ENCODE peak calls at places on chromosome 3, in seven cellular contexts. J is adrenal gland; W is CD8-positive, alpha-beta T cell; M is CD4-positive, alpha-beta T cell; T is suprapubic skin; L is right lobe of liver; U is tibial nerve. N is an unnamed sample.

GRCh38 chr3:124243253-124243859 is 251.4 kb upstream of the ROPN1 start:
- DNase-seq in J (no peak), W (no peak), M (no peak), T (no peak), L (no peak), U (no peak), N (no peak)

GRCh38 chr3:51191768-51192167 is 193.3 kb upstream of the MANF start:
- DNase-seq in J (no peak), W (no peak), M (no peak), T (no peak), L (no peak), U (no peak), N (no peak)

GRCh38 chr3:94147039-94147438 is 84.2 kb downstream of the NSUN3 start:
- DNase-seq in J (no peak), W (no peak), M (no peak), T (no peak), L (no peak), U (no peak), N (no peak)

GRCh38 chr3:11591401-11592266 is 52.1 kb downstream of the VGLL4 start:
- DNase-seq in J (peak; percentile 50), W (no peak), M (no peak), T (no peak), L (no peak), U (peak; percentile 67), N (no peak)

GRCh38 chr3:187021748-187022402 is 91.5 kb downstream of the ST6GAL1 start:
- DNase-seq in J (no peak), W (no peak), M (no peak), T (no peak), L (no peak), U (no peak), N (no peak)

GRCh38 chr3:15601399-15602145 is at the start of the genes BTD and HACL1:
- DNase-seq in J (peak; percentile 99), W (peak; percentile 99), M (peak; percentile 100), T (peak; percentile 98), L (peak; percentile 97), U (peak; percentile 96), N (no peak)

GRCh38 chr3:160225181-160226025 is at the start of gene C3orf80:
- DNase-seq in J (peak; percentile 36), W (peak; percentile 23), M (no peak), T (no peak), L (peak; percentile 57), U (no peak), N (no peak)

GRCh38 chr3:29381595-29381994 is 100.7 kb downstream of the RBMS3 start:
- DNase-seq in J (no peak), W (no peak), M (no peak), T (no peak), L (no peak), U (no peak), N (no peak)

GRCh38 chr3:27859821-27860220 is 137.7 kb upstream of the EOMES start:
- DNase-seq in J (no peak), W (no peak), M (no peak), T (no peak), L (no peak), U (no peak), N (no peak)

GRCh38 chr3:1700650-1701049 is 398.0 kb upstream of the CNTN4 start:
- DNase-seq in J (no peak), W (no peak), M (no peak), T (no peak), L (no peak), U (no peak), N (no peak)

GRCh38 chr3:30343067-30343831 is 263.2 kb upstream of the TGFBR2 start:
- DNase-seq in J (no peak), W (no peak), M (no peak), T (no peak), L (no peak), U (no peak), N (no peak)

GRCh38 chr3:102237181-102237580 is 197.6 kb upstream of the ZPLD1 start:
- DNase-seq in J (no peak), W (no peak), M (no peak), T (no peak), L (no peak), U (no peak), N (no peak)

GRCh38 chr3:183541235-183541655 is 14.3 kb downstream of the KLHL6 start:
- DNase-seq in J (no peak), W (no peak), M (no peak), T (no peak), L (no peak), U (no peak), N (no peak)

GRCh38 chr3:31132132-31132769 is 237.8 kb upstream of the GADL1 start:
- DNase-seq in J (no peak), W (no peak), M (no peak), T (no peak), L (no peak), U (no peak), N (no peak)

GRCh38 chr3:4392992-4393391 is 74.1 kb downstream of the SUMF1 start:
- DNase-seq in J (no peak), W (no peak), M (no peak), T (no peak), L (no peak), U (no peak), N (no peak)

GRCh38 chr3:193560870-193561269 is 6.2 kb upstream of the ATP13A4 start:
- DNase-seq in J (no peak), W (no peak), M (no peak), T (no peak), L (no peak), U (no peak), N (no peak)

GRCh38 chr3:193563429-193563828 is 8.7 kb upstream of the ATP13A4 start:
- DNase-seq in J (peak; percentile 77), W (no peak), M (no peak), T (no peak), L (no peak), U (no peak), N (no peak)

GRCh38 chr3:193560091-193560490 is 5.4 kb upstream of the ATP13A4 start:
- DNase-seq in J (no peak), W (no peak), M (no peak), T (no peak), L (no peak), U (no peak), N (no peak)

GRCh38 chr3:193559100-193559499 is 4.4 kb upstream of the ATP13A4 start:
- DNase-seq in J (no peak), W (no peak), M (no peak), T (no peak), L (no peak), U (no peak), N (no peak)

DNA sequence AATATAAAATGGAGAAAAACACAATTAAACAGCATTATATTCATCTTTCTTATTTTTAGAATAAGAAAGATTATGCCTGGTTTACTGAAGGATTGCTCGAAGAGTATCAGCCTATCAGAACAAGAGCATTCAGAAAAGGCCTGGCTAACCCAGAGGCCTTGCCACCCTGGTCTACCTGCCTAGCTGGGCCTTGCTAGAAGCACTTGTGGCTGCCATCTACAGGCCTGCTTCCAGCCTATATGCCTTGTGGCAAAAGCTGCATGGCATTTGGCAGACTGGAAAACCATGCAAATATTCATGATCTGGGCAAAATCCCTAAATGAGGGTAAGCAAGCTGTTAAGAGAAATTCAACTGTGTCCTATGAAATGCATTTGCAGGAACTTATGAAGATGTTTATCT is 9.3 kb upstream of the ATP13A4 start:
- DNase-seq in J (no peak), W (no peak), M (no peak), T (no peak), L (peak; percentile 48), U (no peak), N (no peak)
- H3K27ac ChIP-seq in J (no peak overlapping the region), W (no peak overlapping the region), M (no peak overlapping the region), T (no peak overlapping the region), L (no peak overlapping the region), U (no peak overlapping the region), N (no peak overlapping the region)

DNA sequence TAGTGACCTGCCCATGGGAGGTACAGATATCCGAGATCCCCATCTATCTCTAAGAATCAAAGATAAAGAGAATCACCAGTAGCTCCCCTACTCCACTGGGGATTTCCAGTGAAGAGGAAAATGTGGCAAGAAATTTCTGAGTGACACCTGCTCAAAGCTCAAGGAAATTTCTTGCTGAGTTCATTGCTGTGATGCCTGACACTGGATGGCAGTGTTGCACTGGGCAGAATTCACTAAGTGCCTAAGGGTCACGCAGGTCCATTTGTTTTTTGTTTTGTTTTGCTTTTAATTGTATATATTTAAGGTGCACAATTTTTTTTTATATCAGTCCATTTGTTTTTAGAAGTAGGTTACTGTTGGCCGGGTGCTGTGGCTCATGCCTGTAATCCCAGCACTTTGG is 109.5 kb upstream of the KCNAB1 start:
- DNase-seq in J (peak; percentile 4), W (no peak), M (no peak), T (no peak), L (no peak), U (no peak), N (no peak)
- TF ChIP-seq CTCF in J (peak; percentile 13), W (no peak), M (no peak), T (peak; percentile 12), L (peak; percentile 40), U (no peak), N (peak; percentile 45)

GRCh38 chr3:138640537-138640936 is 32.0 kb downstream of the FAIM start:
- DNase-seq in J (no peak), W (no peak), M (no peak), T (no peak), L (no peak), U (no peak), N (no peak)
- H3K9me3 ChIP-seq in J (no peaks in the 10 kb centered on the region), W (peaks cover 7% of the 10 kb centered on the region), M (peaks cover 40% of the 10 kb centered on the region), T (peaks cover 25% of the 10 kb centered on the region), L (peaks cover 4% of the 10 kb centered on the region), U (no peaks in the 10 kb centered on the region), N (peaks cover 33% of the 10 kb centered on the region)

GRCh38 chr3:44444437-44444836 is 33.0 kb downstream of the ZNF445 start:
- DNase-seq in J (no peak), W (no peak), M (no peak), T (no peak), L (no peak), U (no peak), N (no peak)

GRCh38 chr3:44437800-44438199 is 39.7 kb downstream of the ZNF445 start:
- DNase-seq in J (no peak), W (no peak), M (no peak), T (no peak), L (no peak), U (no peak), N (no peak)

GRCh38 chr3:44434834-44435510 is 42.5 kb downstream of the ZNF445 start:
- DNase-seq in J (no peak), W (no peak), M (no peak), T (no peak), L (no peak), U (no peak), N (no peak)

GRCh38 chr3:44442591-44443309 is 34.7 kb downstream of the ZNF445 start:
- DNase-seq in J (no peak), W (no peak), M (no peak), T (no peak), L (no peak), U (no peak), N (no peak)

DNA sequence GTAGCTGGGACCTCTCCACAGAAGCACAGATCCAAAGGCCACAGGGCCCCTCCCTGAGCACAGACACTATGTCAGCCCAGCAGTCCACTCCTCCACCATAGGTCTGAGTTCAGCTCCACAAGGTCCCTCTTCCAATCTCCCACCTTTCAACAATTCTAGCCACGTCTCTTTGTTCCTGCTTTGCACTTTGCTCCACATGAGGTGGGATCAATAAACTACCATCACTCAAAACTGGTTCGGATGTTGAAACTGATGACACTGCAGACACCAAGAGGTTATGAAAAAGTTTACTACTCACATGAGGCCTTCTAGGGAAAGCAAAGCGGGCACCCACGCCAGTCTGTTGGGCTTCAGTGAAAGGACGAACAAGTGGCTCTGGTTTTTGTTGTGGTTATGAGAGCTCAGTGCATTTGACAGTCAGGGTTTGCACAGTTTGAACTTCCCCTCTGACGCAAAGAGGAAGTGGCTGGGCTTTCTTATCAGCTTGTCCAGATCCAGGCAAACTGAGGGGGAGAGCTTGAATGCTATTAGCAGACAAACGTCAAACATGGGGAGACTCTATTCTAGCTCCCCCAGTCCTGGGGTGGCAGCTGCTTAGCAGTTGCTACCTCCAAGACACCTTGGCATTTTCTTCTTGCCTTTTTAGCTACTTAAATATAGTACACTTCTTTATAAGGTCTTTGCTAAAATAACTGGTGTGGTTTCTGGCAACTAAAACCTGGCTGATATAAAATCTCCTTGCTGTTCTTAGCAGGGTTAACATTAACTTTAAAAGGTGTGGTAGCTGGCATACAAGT is 37.8 kb downstream of the ZNF445 start:
- DNase-seq in J (peak; percentile 76), W (peak; percentile 55), M (peak; percentile 64), T (peak; percentile 80), L (peak; percentile 80), U (peak; percentile 72), N (peak; percentile 46)
- H3K27ac ChIP-seq in J (peak overlapping the region; percentile 91), W (peak overlapping the region; percentile 45), M (peak overlapping the region; percentile 54), T (peak overlapping the region; percentile 81), L (peak overlapping the region; percentile 99), U (peak overlapping the region; percentile 89), N (peak overlapping the region; percentile 86)

N was measured in esophagus squamous epithelium.